ENCODE peak calls at places on chromosomes 12 and 14, in nine cellular contexts. B, H, P, O, G, C, T, R and I are unnamed samples.

GRCh38 chr12:10385181-10385613 is 4.6 kb downstream of the KLRK1 start:
- DNase-seq in B (no peak), H (peak; percentile 83), P (peak; percentile 35), O (no peak), G (no peak), C (peak; percentile 73), T (no peak), R (no peak), I (no peak)

GRCh38 chr14:31207287-31207745 is 277 bp downstream of the HECTD1 start:
- DNase-seq in B (no peak), H (no peak), P (no peak), O (no peak), G (peak; percentile 85), C (no peak), T (no peak), R (no peak), I (no peak)

GRCh38 chr14:73234586-73235394 is 2.5 kb upstream of the PAPLN start:
- DNase-seq in B (no peak), H (no peak), P (no peak), O (no peak), G (no peak), C (no peak), T (peak; percentile 30), R (no peak), I (no peak)

GRCh38 chr12:64461634-64462414 is 9.9 kb downstream of the TBK1 start:
- DNase-seq in B (no peak), H (no peak), P (no peak), O (no peak), G (no peak), C (peak; percentile 96), T (no peak), R (no peak), I (no peak)

GRCh38 chr14:61319086-61319485 is 2.3 kb upstream of the PRKCH start:
- DNase-seq in B (no peak), H (no peak), P (no peak), O (no peak), G (no peak), C (no peak), T (no peak), R (no peak), I (no peak)

GRCh38 chr12:8681129-8681902 is 16.5 kb upstream of the RIMKLB start:
- DNase-seq in B (peak; percentile 83), H (no peak), P (peak; percentile 82), O (no peak), G (no peak), C (peak; percentile 50), T (no peak), R (no peak), I (no peak)

GRCh38 chr12:83758889-83759631 is 1072.4 kb downstream of the TMTC2 start:
- DNase-seq in B (no peak), H (no peak), P (no peak), O (no peak), G (no peak), C (no peak), T (no peak), R (no peak), I (no peak)

GRCh38 chr14:54570651-54571415 is 3.9 kb downstream of the SAMD4A start:
- DNase-seq in B (no peak), H (peak; percentile 93), P (no peak), O (no peak), G (no peak), C (peak; percentile 91), T (no peak), R (no peak), I (no peak)

GRCh38 chr14:93936245-93936644 is 9.1 kb downstream of the FAM181A start:
- DNase-seq in B (peak; percentile 82), H (peak; percentile 58), P (peak; percentile 62), O (no peak), G (peak; percentile 59), C (peak; percentile 43), T (peak; percentile 83), R (no peak), I (peak; percentile 61)

GRCh38 chr12:71164166-71164876 is 6.5 kb upstream of the TSPAN8 start:
- DNase-seq in B (no peak), H (no peak), P (no peak), O (no peak), G (no peak), C (no peak), T (no peak), R (no peak), I (no peak)

GRCh38 chr12:78600541-78600940 is 264.0 kb upstream of the SYT1 start:
- DNase-seq in B (no peak), H (no peak), P (no peak), O (no peak), G (no peak), C (no peak), T (no peak), R (no peak), I (no peak)

GRCh38 chr12:12533238-12533829 is 29.3 kb downstream of the DUSP16 start:
- DNase-seq in B (peak; percentile 24), H (no peak), P (peak; percentile 69), O (no peak), G (no peak), C (no peak), T (no peak), R (no peak), I (peak; percentile 36)

GRCh38 chr12:85462888-85463287 is 182.9 kb downstream of the ALX1 start:
- DNase-seq in B (no peak), H (no peak), P (no peak), O (no peak), G (no peak), C (no peak), T (no peak), R (no peak), I (no peak)

GRCh38 chr12:85466906-85467305 is 186.9 kb downstream of the ALX1 start:
- DNase-seq in B (no peak), H (peak; percentile 66), P (no peak), O (no peak), G (no peak), C (peak; percentile 37), T (no peak), R (no peak), I (no peak)

DNA sequence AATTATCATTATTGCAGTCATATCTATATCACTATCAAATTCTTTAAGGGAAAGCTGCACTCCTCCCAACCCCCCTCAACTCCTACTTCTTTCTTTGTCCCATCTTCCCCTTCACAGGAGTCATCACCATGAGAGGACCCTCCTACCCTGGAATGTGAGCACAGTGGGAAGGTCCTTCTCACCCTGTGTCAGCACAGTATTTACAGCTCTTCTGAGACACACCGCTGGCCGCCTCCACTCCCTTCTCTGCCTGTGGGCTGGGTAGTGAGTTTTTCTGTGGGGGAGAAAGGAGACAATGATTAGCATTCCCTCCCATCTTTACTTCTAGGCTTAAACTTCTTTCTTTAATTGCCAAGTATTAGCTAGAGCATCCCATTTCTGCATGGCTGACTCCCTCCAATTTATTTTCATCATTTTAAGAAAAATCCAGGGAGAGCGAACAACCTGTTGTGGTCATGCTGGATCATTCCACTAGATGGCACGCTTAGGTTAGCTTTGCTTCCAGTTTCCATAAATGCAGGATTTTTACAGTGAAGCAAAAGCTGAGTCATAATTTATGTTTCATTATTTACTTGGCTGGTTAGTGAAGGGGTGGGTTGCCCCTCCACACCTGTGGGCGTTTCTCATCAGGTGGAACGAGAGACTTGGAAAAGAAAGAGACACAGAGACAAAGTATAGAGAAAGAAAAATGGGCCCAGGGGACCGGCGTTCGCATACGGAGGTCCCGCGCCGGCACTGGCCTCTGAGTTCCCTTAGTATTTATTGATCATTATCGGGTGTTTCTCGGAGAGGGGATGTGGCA is 188.5 kb downstream of the ALX1 start:
- DNase-seq in B (peak; percentile 77), H (peak; percentile 93), P (peak; percentile 78), O (peak; percentile 36), G (peak; percentile 50), C (peak; percentile 74), T (peak; percentile 58), R (peak; percentile 69), I (peak; percentile 47)
- TF ChIP-seq EZH2phosphoT487 in B (no peak), H (no peak), P (no peak), O (no peak), G (no peak), C (no peak), T (no peak), R (no peak), I (no peak)

GRCh38 chr14:89621791-89622638 is 205.0 kb upstream of the FOXN3 start:
- DNase-seq in B (no peak), H (no peak), P (no peak), O (no peak), G (no peak), C (no peak), T (no peak), R (no peak), I (no peak)

GRCh38 chr14:89618821-89619551 is 202.0 kb upstream of the FOXN3 start:
- DNase-seq in B (peak; percentile 84), H (peak; percentile 58), P (peak; percentile 86), O (peak; percentile 13), G (peak; percentile 86), C (peak; percentile 89), T (peak; percentile 90), R (peak; percentile 55), I (peak; percentile 96)

GRCh38 chr14:89620436-89620835 is 203.4 kb upstream of the FOXN3 start:
- DNase-seq in B (no peak), H (no peak), P (no peak), O (no peak), G (no peak), C (no peak), T (no peak), R (no peak), I (no peak)

GRCh38 chr14:89619616-89620273 is 202.7 kb upstream of the FOXN3 start:
- DNase-seq in B (no peak), H (no peak), P (no peak), O (no peak), G (peak; percentile 7), C (no peak), T (no peak), R (peak; percentile 13), I (no peak)

GRCh38 chr14:89621009-89621421 is 204.0 kb upstream of the FOXN3 start:
- DNase-seq in B (no peak), H (no peak), P (no peak), O (no peak), G (peak; percentile 36), C (no peak), T (no peak), R (no peak), I (no peak)
- TF ChIP-seq EZH2phosphoT487 in B (no peak), H (no peak), P (no peak), O (no peak), G (no peak), C (no peak), T (no peak), R (no peak), I (no peak)

DNA sequence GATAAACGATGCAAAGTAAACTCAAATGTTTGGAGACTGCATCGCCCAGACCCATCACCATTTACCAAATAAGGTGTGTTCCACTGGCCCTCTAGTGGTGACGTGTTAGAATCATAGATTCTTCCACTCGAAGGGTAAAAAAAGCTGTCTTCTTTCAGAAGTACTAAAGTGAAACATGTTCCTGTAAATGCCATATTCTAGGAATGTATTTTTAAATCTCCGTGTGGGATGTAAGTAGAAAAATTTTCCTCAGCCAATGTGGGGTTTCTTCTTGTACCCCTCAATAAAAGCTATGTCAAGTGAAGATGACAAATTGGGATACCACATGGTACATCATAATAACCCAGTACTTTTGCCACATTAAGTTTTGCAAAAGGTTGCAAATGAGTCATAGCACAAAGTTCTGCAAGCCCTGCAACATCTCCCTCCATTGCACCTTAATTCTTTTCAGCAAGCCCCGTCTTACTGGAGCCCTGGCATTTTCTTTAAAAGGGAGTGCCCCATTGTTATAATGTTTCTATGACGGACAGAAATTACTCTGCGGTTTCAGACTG is 100.8 kb downstream of the CCER1 start:
- DNase-seq in B (peak; percentile 78), H (peak; percentile 74), P (peak; percentile 76), O (peak; percentile 36), G (peak; percentile 40), C (peak; percentile 74), T (peak; percentile 75), R (peak; percentile 61), I (peak; percentile 43)
- TF ChIP-seq EZH2phosphoT487 in B (no peak), H (no peak), P (no peak), O (no peak), G (no peak), C (no peak), T (no peak), R (no peak), I (no peak)

GRCh38 chr12:91023326-91024004 is 18.7 kb upstream of the EPYC start:
- DNase-seq in B (no peak), H (peak; percentile 81), P (no peak), O (no peak), G (no peak), C (peak; percentile 82), T (no peak), R (peak; percentile 74), I (no peak)
- TF ChIP-seq EZH2phosphoT487 in B (no peak), H (no peak), P (no peak), O (no peak), G (no peak), C (no peak), T (no peak), R (no peak), I (no peak)